ENCODE peak calls at places on chromosome 11, in eight cellular contexts. K, Q, C, P, A, V, U and X are unnamed samples. For H3K36me3, the result is how much of the 10 kb centered on the place peaks cover.

GRCh38 chr11:129702410-129703390 is 112.9 kb upstream of the TMEM45B start:
- DNase-seq in K (no peak), Q (no peak), C (no peak), P (no peak), A (no peak), V (no peak), U (no peak), X (no peak)

GRCh38 chr11:12074529-12075195 is 35.7 kb upstream of the MICAL2 start:
- DNase-seq in K (no peak), Q (no peak), C (no peak), P (no peak), A (no peak), V (no peak), U (no peak), X (no peak)

GRCh38 chr11:61058583-61059259 is 43.6 kb upstream of the CD5 start:
- DNase-seq in K (no peak), Q (no peak), C (no peak), P (no peak), A (no peak), V (no peak), U (no peak), X (no peak)

GRCh38 chr11:105361651-105362050 is 222.1 kb upstream of the CARD18 start:
- DNase-seq in K (no peak), Q (no peak), C (no peak), P (no peak), A (no peak), V (no peak), U (no peak), X (no peak)

GRCh38 chr11:116776522-116776984 is 3.8 kb upstream of the BUD13 start:
- DNase-seq in K (no peak), Q (no peak), C (no peak), P (no peak), A (no peak), V (no peak), U (no peak), X (no peak)

GRCh38 chr11:76236092-76237026 is 30.1 kb upstream of the WNT11 start:
- DNase-seq in K (peak), Q (no peak), C (peak), P (peak), A (peak), V (peak), U (no peak), X (peak)

GRCh38 chr11:128929468-128929867 is 13.2 kb downstream of the TP53AIP1 start:
- DNase-seq in K (no peak), Q (no peak), C (no peak), P (no peak), A (no peak), V (peak), U (no peak), X (no peak)

GRCh38 chr11:67242548-67242947 is 23.7 kb upstream of the GRK2 start:
- DNase-seq in K (no peak), Q (no peak), C (no peak), P (no peak), A (no peak), V (no peak), U (no peak), X (no peak)

GRCh38 chr11:37857726-37858125 is 1259.7 kb upstream of the RAG2 start:
- DNase-seq in K (no peak), Q (no peak), C (no peak), P (no peak), A (no peak), V (no peak), U (no peak), X (no peak)

GRCh38 chr11:72703281-72704008 is 29.2 kb upstream of the PDE2A start:
- DNase-seq in K (no peak), Q (no peak), C (peak), P (no peak), A (peak), V (peak), U (no peak), X (no peak)

GRCh38 chr11:108432783-108433182 is 34.5 kb downstream of the C11orf65 start:
- DNase-seq in K (no peak), Q (no peak), C (no peak), P (no peak), A (no peak), V (peak), U (no peak), X (no peak)

GRCh38 chr11:95095858-95096587 is 6.4 kb downstream of the ENDOD1 start:
- DNase-seq in K (no peak), Q (no peak), C (no peak), P (no peak), A (no peak), V (peak), U (no peak), X (no peak)

DNA sequence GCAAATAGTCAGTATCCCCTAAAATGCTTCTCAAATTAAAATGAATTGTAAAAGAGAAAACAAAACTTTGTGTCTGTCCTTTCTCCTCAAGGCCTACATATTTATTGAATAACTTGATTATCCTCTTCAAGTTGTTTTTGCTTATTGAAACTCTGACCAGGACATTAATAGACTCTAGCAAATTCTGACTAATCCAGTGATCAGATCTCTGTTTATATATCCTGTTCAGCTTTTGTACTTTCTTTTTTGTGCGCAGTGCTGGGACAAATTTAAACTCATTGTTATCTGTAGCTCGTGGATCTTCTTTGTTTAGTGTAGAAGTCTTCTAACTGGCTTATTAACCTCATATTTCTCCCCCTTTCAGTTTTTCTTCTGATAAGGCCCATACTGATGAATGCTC is 139.9 kb upstream of the SORL1-AS1 start:
- DNase-seq in K (no peak), Q (no peak), C (no peak), P (no peak), A (no peak), V (peak), U (no peak), X (no peak)
- H3K36me3 ChIP-seq in K (half or more), Q (half or more), C (under half), P (half or more), A (under half), V (under half), U (half or more), X (under half)

GRCh38 chr11:472816-473215 is 22.7 kb downstream of the PTDSS2 start:
- DNase-seq in K (no peak), Q (no peak), C (no peak), P (no peak), A (no peak), V (no peak), U (no peak), X (no peak)
- H3K36me3 ChIP-seq in K (under half), Q (under half), C (under half), P (under half), A (under half), V (under half), U (under half), X (under half)

DNA sequence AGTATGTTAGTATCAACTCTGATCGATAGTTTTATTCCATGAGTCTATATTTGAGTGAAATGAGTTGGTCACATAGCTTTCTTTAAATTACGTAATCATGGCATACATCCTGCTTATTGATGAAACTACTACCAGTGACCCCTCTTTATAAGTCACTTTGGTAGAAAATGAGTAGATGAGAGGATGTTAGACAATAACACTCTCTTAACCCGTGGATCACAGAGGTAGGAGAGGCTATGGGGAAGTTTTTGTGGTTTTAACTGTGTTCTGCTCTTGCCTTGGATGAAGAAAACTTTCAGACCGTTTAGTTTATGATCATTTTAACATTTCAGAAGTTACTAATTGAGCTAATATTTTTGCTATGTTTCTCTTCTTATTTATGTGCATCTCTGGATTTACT is 34.0 kb downstream of the TBCEL start:
- DNase-seq in K (no peak), Q (no peak), C (no peak), P (no peak), A (no peak), V (no peak), U (no peak), X (no peak)
- H3K36me3 ChIP-seq in K (under half), Q (half or more), C (under half), P (under half), A (under half), V (under half), U (under half), X (half or more)

GRCh38 chr11:10487002-10487647 is 32.1 kb downstream of the AMPD3 start:
- DNase-seq in K (no peak), Q (no peak), C (no peak), P (no peak), A (no peak), V (no peak), U (no peak), X (no peak)
- H3K36me3 ChIP-seq in K (half or more), Q (under half), C (under half), P (under half), A (under half), V (under half), U (half or more), X (under half)